ENCODE peak calls at places on chromosomes 13 and 19, in eight cellular contexts. Q, K, P, M, C, S, O and R are unnamed samples.

GRCh38 chr13:105278797-105279425 is 1256.6 kb downstream of the EFNB2 start:
- DNase-seq in Q (no peak), K (no peak), P (no peak), M (no peak), C (no peak), S (no peak), O (no peak), R (no peak)

GRCh38 chr19:47623921-47624391 is 15.0 kb downstream of the BICRA start:
- DNase-seq in Q (no peak), K (no peak), P (no peak), M (no peak), C (no peak), S (no peak), O (no peak), R (no peak)

GRCh38 chr13:87093399-87093798 is 577.8 kb upstream of the SLITRK5 start:
- DNase-seq in Q (no peak), K (no peak), P (no peak), M (no peak), C (no peak), S (no peak), O (no peak), R (no peak)

GRCh38 chr13:41271456-41272285 is 8.3 kb upstream of the MTRF1 start:
- DNase-seq in Q (no peak), K (no peak), P (no peak), M (no peak), C (no peak), S (no peak), O (no peak), R (no peak)

GRCh38 chr13:58597552-58597951 is 966.0 kb downstream of the PCDH17 start:
- DNase-seq in Q (no peak), K (no peak), P (no peak), M (no peak), C (no peak), S (no peak), O (no peak), R (no peak)

GRCh38 chr19:40294560-40294959 is 9.4 kb upstream of the AKT2 start:
- DNase-seq in Q (no peak), K (no peak), P (no peak), M (no peak), C (no peak), S (no peak), O (no peak), R (no peak)

GRCh38 chr13:77429320-77430142 is 102.6 kb upstream of the MYCBP2 start:
- DNase-seq in Q (no peak), K (peak; percentile 3), P (no peak), M (peak; percentile 23), C (no peak), S (no peak), O (peak; percentile 77), R (peak; percentile 3)

GRCh38 chr13:41075034-41075433 is 13.7 kb downstream of the WBP4 start:
- DNase-seq in Q (no peak), K (no peak), P (peak; percentile 5), M (no peak), C (peak; percentile 63), S (peak; percentile 22), O (peak; percentile 20), R (no peak)

GRCh38 chr13:102395939-102396338 is 5.9 kb downstream of the FGF14 start:
- DNase-seq in Q (no peak), K (no peak), P (no peak), M (no peak), C (no peak), S (no peak), O (no peak), R (no peak)

GRCh38 chr19:7620442-7621412 is 8.6 kb downstream of the XAB2 start:
- DNase-seq in Q (no peak), K (no peak), P (no peak), M (no peak), C (no peak), S (no peak), O (no peak), R (no peak)

GRCh38 chr19:58518261-58519086 is 1.1 kb downstream of the ZBTB45 start:
- DNase-seq in Q (no peak), K (no peak), P (no peak), M (no peak), C (no peak), S (no peak), O (no peak), R (no peak)

GRCh38 chr13:76792680-76793334 is 93.4 kb downstream of the KCTD12 start:
- DNase-seq in Q (no peak), K (no peak), P (no peak), M (no peak), C (peak; percentile 85), S (no peak), O (no peak), R (peak; percentile 47)

GRCh38 chr19:15759962-15760565 is 22.3 kb downstream of the OR10H3 start:
- DNase-seq in Q (no peak), K (no peak), P (no peak), M (no peak), C (no peak), S (no peak), O (no peak), R (no peak)

GRCh38 chr13:94239135-94239534 is 240.3 kb downstream of the DCT start:
- DNase-seq in Q (no peak), K (peak; percentile 36), P (no peak), M (no peak), C (peak; percentile 58), S (no peak), O (no peak), R (no peak)

GRCh38 chr19:15154002-15154612 is 46.7 kb downstream of the NOTCH3 start:
- DNase-seq in Q (no peak), K (no peak), P (no peak), M (peak; percentile 14), C (peak; percentile 64), S (peak; percentile 22), O (no peak), R (no peak)

GRCh38 chr19:30344446-30345425 is 27.4 kb upstream of the ZNF536 start:
- DNase-seq in Q (no peak), K (peak; percentile 23), P (no peak), M (no peak), C (no peak), S (no peak), O (no peak), R (no peak)

GRCh38 chr19:32652893-32653625 is 21.9 kb downstream of the ANKRD27 start:
- DNase-seq in Q (no peak), K (no peak), P (no peak), M (peak; percentile 79), C (peak; percentile 80), S (no peak), O (peak; percentile 66), R (no peak)

GRCh38 chr13:103516009-103516795 is 450.0 kb upstream of the SLC10A2 start:
- DNase-seq in Q (no peak), K (no peak), P (no peak), M (no peak), C (no peak), S (no peak), O (no peak), R (no peak)

GRCh38 chr19:44512326-44513298 is 12.3 kb upstream of the ZNF180 start:
- DNase-seq in Q (peak; percentile 55), K (peak; percentile 19), P (no peak), M (peak; percentile 3), C (peak; percentile 52), S (peak; percentile 13), O (peak; percentile 33), R (peak; percentile 21)

GRCh38 chr19:50462970-50463369 is 13.3 kb upstream of the EMC10 start:
- DNase-seq in Q (no peak), K (no peak), P (no peak), M (no peak), C (no peak), S (no peak), O (no peak), R (no peak)

GRCh38 chr13:82614086-82614485 is 1268.2 kb downstream of the SLITRK1 start:
- DNase-seq in Q (no peak), K (no peak), P (no peak), M (no peak), C (no peak), S (no peak), O (no peak), R (no peak)

GRCh38 chr13:97544041-97544765 is 110.2 kb downstream of the RAP2A start:
- DNase-seq in Q (no peak), K (no peak), P (no peak), M (no peak), C (peak; percentile 22), S (no peak), O (no peak), R (no peak)

GRCh38 chr19:3188627-3189596 is 3.2 kb downstream of the NCLN start:
- DNase-seq in Q (no peak), K (no peak), P (no peak), M (no peak), C (no peak), S (no peak), O (no peak), R (no peak)

GRCh38 chr13:23760000-23760399 is 129.2 kb downstream of the MIPEP start:
- DNase-seq in Q (no peak), K (no peak), P (no peak), M (no peak), C (no peak), S (no peak), O (no peak), R (no peak)

GRCh38 chr13:30739646-30740642 is 4.6 kb downstream of the ALOX5AP start:
- DNase-seq in Q (no peak), K (peak; percentile 39), P (peak; percentile 21), M (no peak), C (peak; percentile 76), S (no peak), O (peak; percentile 65), R (no peak)

GRCh38 chr13:98349731-98350305 is 172.7 kb upstream of the RNF113B start:
- DNase-seq in Q (no peak), K (no peak), P (no peak), M (no peak), C (no peak), S (no peak), O (no peak), R (no peak)

GRCh38 chr19:47057328-47057727 is 8.9 kb upstream of the TMEM160 start:
- DNase-seq in Q (no peak), K (no peak), P (no peak), M (no peak), C (peak; percentile 31), S (no peak), O (no peak), R (no peak)

GRCh38 chr19:46927106-46927505 is 66.3 kb downstream of the ARHGAP35 start:
- DNase-seq in Q (no peak), K (no peak), P (no peak), M (no peak), C (no peak), S (no peak), O (no peak), R (no peak)

GRCh38 chr13:96958286-96958891 is 35.9 kb downstream of the OXGR1 start:
- DNase-seq in Q (no peak), K (no peak), P (no peak), M (peak; percentile 5), C (peak; percentile 51), S (peak; percentile 12), O (peak; percentile 23), R (peak; percentile 3)

GRCh38 chr19:7751157-7751783 is 3.9 kb upstream of the CD209 start:
- DNase-seq in Q (no peak), K (no peak), P (no peak), M (no peak), C (no peak), S (no peak), O (no peak), R (no peak)

GRCh38 chr13:49731766-49732165 is 40.5 kb upstream of the EBPL start:
- DNase-seq in Q (no peak), K (peak; percentile 37), P (no peak), M (no peak), C (peak; percentile 67), S (no peak), O (peak; percentile 37), R (peak; percentile 29)

GRCh38 chr13:30796833-30797601 is 61.7 kb downstream of the ALOX5AP start:
- DNase-seq in Q (no peak), K (no peak), P (no peak), M (peak; percentile 4), C (peak; percentile 18), S (no peak), O (no peak), R (no peak)

GRCh38 chr19:40539070-40539469 is 37.6 kb upstream of the SHKBP1 start:
- DNase-seq in Q (no peak), K (no peak), P (no peak), M (no peak), C (no peak), S (no peak), O (no peak), R (no peak)

GRCh38 chr19:35328851-35329285 is at the start of gene CD22:
- DNase-seq in Q (no peak), K (no peak), P (no peak), M (no peak), C (no peak), S (no peak), O (no peak), R (no peak)